ENCODE peak calls at places on chromosomes 2 and 18, in nine cellular contexts. V is brain microvascular endothelial cell; X is NCI-H2081; M is lung; N is astrocyte of the spinal cord; E is T-helper 9 cell; K is activated naive CD4-positive, alpha-beta T cell; W is EH; I is M059J. Y is an unnamed sample.

GRCh38 chr2:8315766-8316165 is 366.1 kb upstream of the ID2 start:
- DNase-seq in W (peak), X (no peak), E (no peak), K (no peak), M (no peak), V (no peak), N (peak), I (no peak), Y (no peak)

GRCh38 chr2:237909075-237909695 is 49.8 kb downstream of the RAMP1 start:
- DNase-seq in N (no peak), X (no peak), E (no peak), V (no peak), I (no peak), M (no peak), W (no peak), K (no peak), Y (no peak)

GRCh38 chr2:179569834-179570233 is 291.6 kb downstream of the ZNF385B start:
- DNase-seq in N (peak), V (no peak), K (no peak), X (no peak), W (peak), E (no peak), I (peak), M (no peak), Y (no peak)

GRCh38 chr2:141941224-141941714 is 189.5 kb downstream of the LRP1B start:
- DNase-seq in V (no peak), E (no peak), W (no peak), K (no peak), I (no peak), X (no peak), N (no peak), M (no peak), Y (no peak)

GRCh38 chr2:231132126-231132525 is 7.3 kb upstream of the HTR2B start:
- DNase-seq in K (no peak), V (no peak), X (no peak), W (peak), N (no peak), M (no peak), E (no peak), I (peak), Y (no peak)

GRCh38 chr18:13551305-13551603 is 175.1 kb downstream of the FAM210A start:
- DNase-seq in N (no peak), K (no peak), W (no peak), E (no peak), I (no peak), X (no peak), V (no peak), M (no peak), Y (no peak)

GRCh38 chr18:9612215-9612830 is 2.0 kb downstream of the PPP4R1 start:
- DNase-seq in K (no peak), N (peak), I (peak), M (peak), E (peak), W (peak), V (no peak), X (peak), Y (peak)

GRCh38 chr2:237539681-237540080 is 26.7 kb upstream of the PRLH start:
- DNase-seq in E (no peak), V (no peak), N (no peak), X (no peak), W (no peak), K (no peak), I (no peak), M (no peak), Y (no peak)

GRCh38 chr18:10544093-10544748 is 18.4 kb downstream of the NAPG start:
- DNase-seq in E (no peak), V (no peak), M (no peak), K (no peak), I (no peak), X (no peak), W (no peak), N (no peak), Y (no peak)

GRCh38 chr2:239951117-239951734 is 73.9 kb downstream of the NDUFA10 start:
- DNase-seq in I (no peak), V (no peak), W (no peak), E (no peak), K (no peak), N (no peak), X (no peak), M (no peak), Y (no peak)

GRCh38 chr2:229679393-229680125 is 34.8 kb downstream of the DNER start:
- DNase-seq in E (no peak), V (no peak), K (no peak), X (no peak), N (peak), W (peak), I (peak), M (no peak), Y (no peak)

GRCh38 chr2:42105330-42106256 is 57.8 kb downstream of the PKDCC start:
- DNase-seq in W (peak), N (no peak), X (peak), V (peak), E (peak), K (peak), I (no peak), M (peak), Y (peak)

GRCh38 chr2:196171946-196172345 is 568 bp upstream of the STK17B start:
- DNase-seq in N (peak), K (no peak), E (no peak), X (no peak), V (no peak), W (no peak), I (no peak), M (no peak), Y (no peak)

GRCh38 chr2:69138793-69139510 is 126.0 kb downstream of the ANTXR1 start:
- DNase-seq in M (no peak), N (peak), K (no peak), V (peak), I (peak), E (no peak), W (peak), X (no peak), Y (no peak)

GRCh38 chr18:13280066-13280795 is 61.7 kb downstream of the LDLRAD4 start:
- DNase-seq in K (no peak), X (no peak), W (no peak), V (no peak), E (no peak), N (no peak), M (no peak), I (peak), Y (no peak)

GRCh38 chr2:235552671-235553070 is 58.8 kb downstream of the AGAP1 start:
- DNase-seq in I (no peak), E (no peak), K (no peak), V (no peak), M (no peak), W (no peak), N (no peak), X (no peak), Y (no peak)

GRCh38 chr2:53210538-53210937 is 557.1 kb upstream of the CHAC2 start:
- DNase-seq in N (no peak), I (peak), X (no peak), E (no peak), V (no peak), K (no peak), W (no peak), M (no peak), Y (no peak)

GRCh38 chr2:232876071-232876977 is 6.3 kb downstream of the SNORC start:
- DNase-seq in I (no peak), M (no peak), X (peak), K (no peak), N (no peak), E (no peak), V (no peak), W (no peak), Y (no peak)

GRCh38 chr2:215793747-215794595 is 219.4 kb downstream of the MREG start:
- DNase-seq in W (peak), N (peak), X (no peak), I (peak), E (no peak), K (no peak), M (no peak), V (peak), Y (no peak)